ENCODE peak calls at places on chromosomes 3 and 15, in nine cellular contexts. A, L, E, K, R, B, W, N and O are unnamed samples.

GRCh38 chr3:14537590-14538450 is 2.3 kb downstream of the GRIP2 start:
- DNase-seq in A (peak; percentile 19), L (no peak), E (no peak), K (peak; percentile 69), R (no peak), B (peak; percentile 13), W (peak; percentile 72), N (no peak), O (no peak)

GRCh38 chr15:64622410-64623260 is 152.8 kb downstream of the RBPMS2 start:
- DNase-seq in A (no peak), L (no peak), E (no peak), K (no peak), R (no peak), B (peak; percentile 62), W (no peak), N (no peak), O (no peak)

GRCh38 chr3:48564022-48564421 is 441 bp upstream of the UCN2 start:
- DNase-seq in A (peak; percentile 90), L (no peak), E (no peak), K (no peak), R (peak; percentile 58), B (no peak), W (no peak), N (peak; percentile 61), O (no peak)

GRCh38 chr3:69250014-69250413 is 127.6 kb upstream of the LMOD3 start:
- DNase-seq in A (peak; percentile 23), L (peak; percentile 62), E (peak; percentile 69), K (peak; percentile 97), R (no peak), B (peak; percentile 12), W (no peak), N (no peak), O (peak; percentile 84)

GRCh38 chr3:142481196-142481595 is 33.4 kb upstream of the XRN1 start:
- DNase-seq in A (peak; percentile 4), L (no peak), E (no peak), K (no peak), R (no peak), B (no peak), W (no peak), N (no peak), O (no peak)

GRCh38 chr15:60255390-60255789 is 142.4 kb downstream of the ANXA2 start:
- DNase-seq in A (peak; percentile 6), L (no peak), E (no peak), K (no peak), R (peak; percentile 68), B (no peak), W (no peak), N (peak; percentile 52), O (no peak)

GRCh38 chr3:131543714-131544113 is 40.9 kb upstream of the MRPL3 start:
- DNase-seq in A (peak; percentile 88), L (peak; percentile 28), E (no peak), K (peak; percentile 55), R (no peak), B (no peak), W (no peak), N (peak; percentile 82), O (no peak)

GRCh38 chr3:181886676-181887075 is 175.0 kb downstream of the SOX2 start:
- DNase-seq in A (no peak), L (no peak), E (no peak), K (no peak), R (no peak), B (no peak), W (no peak), N (no peak), O (no peak)

GRCh38 chr15:41796457-41796856 is 22.2 kb downstream of the MAPKBP1 start:
- DNase-seq in A (peak; percentile 76), L (no peak), E (no peak), K (no peak), R (peak; percentile 32), B (no peak), W (no peak), N (peak; percentile 86), O (no peak)

GRCh38 chr3:4752201-4753072 is 226.8 kb upstream of the BHLHE40 start:
- DNase-seq in A (peak; percentile 21), L (no peak), E (no peak), K (peak; percentile 47), R (peak; percentile 92), B (no peak), W (no peak), N (no peak), O (no peak)

GRCh38 chr3:138348950-138349739 is 766 bp downstream of the MRAS start:
- DNase-seq in A (peak; percentile 72), L (peak; percentile 52), E (no peak), K (peak; percentile 51), R (peak; percentile 29), B (no peak), W (no peak), N (peak; percentile 11), O (no peak)

GRCh38 chr3:165753560-165753959 is 83.7 kb downstream of the BCHE start:
- DNase-seq in A (no peak), L (no peak), E (no peak), K (no peak), R (no peak), B (no peak), W (no peak), N (peak; percentile 53), O (no peak)

GRCh38 chr3:165754219-165755007 is 82.8 kb downstream of the BCHE start:
- DNase-seq in A (no peak), L (no peak), E (no peak), K (no peak), R (no peak), B (no peak), W (no peak), N (peak; percentile 30), O (no peak)

GRCh38 chr3:165755571-165755970 is 81.7 kb downstream of the BCHE start:
- DNase-seq in A (no peak), L (no peak), E (no peak), K (no peak), R (no peak), B (no peak), W (no peak), N (no peak), O (no peak)

DNA sequence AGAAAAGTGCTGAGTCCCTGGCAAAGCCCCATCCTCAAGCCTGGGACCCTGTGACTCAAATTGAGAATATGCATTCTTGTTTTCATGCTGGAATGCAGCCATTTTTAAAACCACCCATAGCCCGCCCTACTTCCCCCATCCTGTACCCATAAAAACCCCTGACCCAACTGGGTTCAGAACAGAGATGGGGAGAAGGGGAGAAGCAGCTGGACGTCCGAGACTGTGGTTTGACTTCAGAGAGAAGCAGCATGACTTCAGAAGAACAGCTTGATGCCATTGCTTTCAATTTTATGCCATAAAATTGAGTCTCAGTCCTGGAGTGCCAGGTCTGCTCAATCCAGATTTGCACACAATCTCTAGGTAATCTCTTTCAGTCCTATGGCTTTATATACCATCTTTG is 78.2 kb downstream of the BCHE start:
- DNase-seq in A (no peak), L (no peak), E (no peak), K (no peak), R (no peak), B (no peak), W (no peak), N (no peak), O (no peak)
- H3K9ac ChIP-seq in A (no peak overlapping the region), L (no peak overlapping the region), E (no peak overlapping the region), K (no peak overlapping the region), R (no peak overlapping the region), B (no peak overlapping the region), W (no peak overlapping the region), N (no peak overlapping the region), O (no peak overlapping the region)

GRCh38 chr3:146148468-146148931 is 12.5 kb downstream of the PLOD2 start:
- DNase-seq in A (peak; percentile 56), L (no peak), E (no peak), K (no peak), R (no peak), B (no peak), W (no peak), N (peak; percentile 48), O (no peak)
- H3K9ac ChIP-seq in A (no peak overlapping the region), L (no peak overlapping the region), E (no peak overlapping the region), K (no peak overlapping the region), R (no peak overlapping the region), B (no peak overlapping the region), W (no peak overlapping the region), N (no peak overlapping the region), O (no peak overlapping the region)

GRCh38 chr3:114608293-114608692 is 314.5 kb downstream of the TIGIT start:
- DNase-seq in A (peak; percentile 87), L (no peak), E (no peak), K (no peak), R (no peak), B (no peak), W (no peak), N (no peak), O (no peak)
- H3K9ac ChIP-seq in A (peak overlapping the region; percentile 11), L (no peak overlapping the region), E (no peak overlapping the region), K (no peak overlapping the region), R (no peak overlapping the region), B (no peak overlapping the region), W (no peak overlapping the region), N (no peak overlapping the region), O (no peak overlapping the region)

GRCh38 chr3:194138098-194138474 is 2.1 kb downstream of the HES1 start:
- DNase-seq in A (no peak), L (no peak), E (peak; percentile 42), K (no peak), R (no peak), B (no peak), W (no peak), N (peak; percentile 54), O (no peak)
- H3K9ac ChIP-seq in A (peak overlapping the region; percentile 98), L (peak overlapping the region; percentile 2), E (no peak overlapping the region), K (peak overlapping the region; percentile 72), R (peak overlapping the region; percentile 80), B (peak overlapping the region; percentile 68), W (peak overlapping the region; percentile 73), N (peak overlapping the region; percentile 98), O (peak overlapping the region; percentile 93)

DNA sequence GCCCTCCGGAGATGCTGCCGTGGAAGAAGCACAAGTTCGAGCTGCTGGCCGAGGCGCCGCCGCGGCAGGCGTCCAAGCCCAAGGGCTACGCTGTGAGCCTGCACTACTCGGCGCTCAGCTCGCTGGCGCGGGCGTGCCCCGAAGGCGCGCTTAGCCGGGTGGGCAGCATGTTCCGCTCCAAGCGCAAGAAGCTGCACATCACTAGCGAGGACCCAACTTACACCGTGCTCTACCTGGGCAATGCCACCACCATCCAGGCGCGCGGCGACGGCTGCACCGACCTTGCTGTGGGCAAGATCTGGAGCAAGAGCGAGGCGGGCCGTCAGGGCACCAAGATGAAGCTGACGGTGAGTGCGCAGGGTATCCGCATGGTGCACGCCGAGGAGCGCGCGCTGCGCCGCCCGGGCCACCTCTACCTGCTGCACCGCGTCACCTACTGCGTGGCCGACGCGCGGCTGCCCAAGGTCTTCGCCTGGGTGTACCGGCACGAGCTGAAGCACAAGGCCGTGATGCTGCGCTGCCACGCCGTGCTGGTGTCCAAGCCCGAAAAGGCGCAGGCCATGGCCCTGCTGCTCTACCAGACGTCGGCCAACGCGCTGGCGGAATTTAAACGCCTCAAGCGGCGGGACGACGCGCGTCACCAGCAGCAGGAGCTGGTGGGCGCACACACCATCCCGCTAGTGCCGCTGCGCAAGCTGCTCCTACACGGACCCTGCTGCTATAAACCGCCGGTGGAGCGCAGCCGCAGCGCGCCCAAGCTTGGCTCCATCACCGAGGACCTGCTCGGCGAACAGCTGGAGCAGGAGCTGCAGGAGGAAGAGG is 1.3 kb downstream of the FAM43A start:
- DNase-seq in A (peak; percentile 76), L (peak; percentile 71), E (peak; percentile 70), K (peak; percentile 84), R (no peak), B (no peak), W (peak; percentile 85), N (peak; percentile 44), O (no peak)
- H3K9ac ChIP-seq in A (peak overlapping the region; percentile 70), L (no peak overlapping the region), E (peak overlapping the region; percentile 78), K (peak overlapping the region; percentile 93), R (no peak overlapping the region), B (no peak overlapping the region), W (peak overlapping the region; percentile 88), N (peak overlapping the region; percentile 90), O (peak overlapping the region; percentile 96)